ENCODE peak calls at places on chromosomes 7 and 10, in nine cellular contexts. One of them, this sample, is unnamed.

GRCh38 chr10:69847458-69847857 is 45.8 kb downstream of the COL13A1 start:
- DNase-seq in IMR-90: peak; percentile 24
- DNase-seq in GM23248: no peak
- DNase-seq in lower lobe of right lung: no peak
- DNase-seq in effector memory CD4-positive, alpha-beta T cell: no peak
- DNase-seq in neural progenitor cell: peak; percentile 62
- DNase-seq in left ventricle myocardium inferior: no peak
- DNase-seq in body of pancreas: no peak
- DNase-seq in GM06990: no peak
- DNase-seq in this sample: no peak

GRCh38 chr7:47119408-47119807 is 462.5 kb downstream of the TNS3 start:
- DNase-seq in IMR-90: no peak
- DNase-seq in GM23248: peak; percentile 29
- DNase-seq in lower lobe of right lung: no peak
- DNase-seq in effector memory CD4-positive, alpha-beta T cell: no peak
- DNase-seq in neural progenitor cell: no peak
- DNase-seq in left ventricle myocardium inferior: no peak
- DNase-seq in body of pancreas: no peak
- DNase-seq in GM06990: no peak
- DNase-seq in this sample: no peak

GRCh38 chr7:37730489-37730888 is 46.9 kb downstream of the GPR141 start:
- DNase-seq in IMR-90: no peak
- DNase-seq in GM23248: no peak
- DNase-seq in lower lobe of right lung: no peak
- DNase-seq in effector memory CD4-positive, alpha-beta T cell: no peak
- DNase-seq in neural progenitor cell: no peak
- DNase-seq in left ventricle myocardium inferior: no peak
- DNase-seq in body of pancreas: no peak
- DNase-seq in GM06990: no peak
- DNase-seq in this sample: no peak

GRCh38 chr7:92260248-92260781 is 14.5 kb downstream of the ANKIB1 start:
- DNase-seq in IMR-90: peak; percentile 29
- DNase-seq in GM23248: peak; percentile 15
- DNase-seq in lower lobe of right lung: no peak
- DNase-seq in effector memory CD4-positive, alpha-beta T cell: no peak
- DNase-seq in neural progenitor cell: no peak
- DNase-seq in left ventricle myocardium inferior: no peak
- DNase-seq in body of pancreas: no peak
- DNase-seq in GM06990: no peak
- DNase-seq in this sample: no peak

GRCh38 chr10:131620314-131620713 is 280.5 kb upstream of the PPP2R2D start:
- DNase-seq in IMR-90: no peak
- DNase-seq in GM23248: no peak
- DNase-seq in lower lobe of right lung: no peak
- DNase-seq in effector memory CD4-positive, alpha-beta T cell: no peak
- DNase-seq in neural progenitor cell: no peak
- DNase-seq in left ventricle myocardium inferior: no peak
- DNase-seq in body of pancreas: no peak
- DNase-seq in GM06990: no peak
- DNase-seq in this sample: no peak

GRCh38 chr10:80382989-80383388 is 25.4 kb upstream of the PRXL2A start:
- DNase-seq in IMR-90: peak; percentile 11
- DNase-seq in GM23248: peak; percentile 58
- DNase-seq in lower lobe of right lung: no peak
- DNase-seq in effector memory CD4-positive, alpha-beta T cell: no peak
- DNase-seq in neural progenitor cell: peak; percentile 69
- DNase-seq in left ventricle myocardium inferior: no peak
- DNase-seq in body of pancreas: peak; percentile 41
- DNase-seq in GM06990: no peak
- DNase-seq in this sample: peak; percentile 75

GRCh38 chr7:46830-47140 is 145.6 kb upstream of the FAM20C start:
- DNase-seq in IMR-90: no peak
- DNase-seq in GM23248: no peak
- DNase-seq in lower lobe of right lung: no peak
- DNase-seq in effector memory CD4-positive, alpha-beta T cell: no peak
- DNase-seq in neural progenitor cell: no peak
- DNase-seq in left ventricle myocardium inferior: no peak
- DNase-seq in body of pancreas: no peak
- DNase-seq in GM06990: no peak
- DNase-seq in this sample: no peak

GRCh38 chr7:138065827-138066226 is 10.4 kb upstream of the AKR1D1 start:
- DNase-seq in IMR-90: no peak
- DNase-seq in GM23248: no peak
- DNase-seq in lower lobe of right lung: no peak
- DNase-seq in effector memory CD4-positive, alpha-beta T cell: no peak
- DNase-seq in neural progenitor cell: no peak
- DNase-seq in left ventricle myocardium inferior: no peak
- DNase-seq in body of pancreas: no peak
- DNase-seq in GM06990: no peak
- DNase-seq in this sample: no peak

GRCh38 chr10:46549171-46550075 is 7.0 kb downstream of the GPRIN2 start:
- DNase-seq in IMR-90: no peak
- DNase-seq in GM23248: no peak
- DNase-seq in lower lobe of right lung: peak; percentile 58
- DNase-seq in effector memory CD4-positive, alpha-beta T cell: no peak
- DNase-seq in neural progenitor cell: no peak
- DNase-seq in left ventricle myocardium inferior: peak; percentile 21
- DNase-seq in body of pancreas: peak; percentile 13
- DNase-seq in GM06990: no peak
- DNase-seq in this sample: no peak

GRCh38 chr7:127391591-127392181 is 822 bp downstream of the ZNF800 start:
- DNase-seq in IMR-90: peak; percentile 24
- DNase-seq in GM23248: peak; percentile 72
- DNase-seq in lower lobe of right lung: no peak
- DNase-seq in effector memory CD4-positive, alpha-beta T cell: peak; percentile 27
- DNase-seq in neural progenitor cell: peak; percentile 56
- DNase-seq in left ventricle myocardium inferior: no peak
- DNase-seq in body of pancreas: peak; percentile 45
- DNase-seq in GM06990: peak; percentile 75
- DNase-seq in this sample: peak; percentile 80

GRCh38 chr10:116430288-116430687 is 2.6 kb downstream of the PNLIPRP3 start:
- DNase-seq in IMR-90: no peak
- DNase-seq in GM23248: no peak
- DNase-seq in lower lobe of right lung: no peak
- DNase-seq in effector memory CD4-positive, alpha-beta T cell: no peak
- DNase-seq in neural progenitor cell: no peak
- DNase-seq in left ventricle myocardium inferior: no peak
- DNase-seq in body of pancreas: no peak
- DNase-seq in GM06990: no peak
- DNase-seq in this sample: no peak

GRCh38 chr10:90424730-90425129 is 433.1 kb downstream of the HTR7 start:
- DNase-seq in IMR-90: peak; percentile 17
- DNase-seq in GM23248: no peak
- DNase-seq in lower lobe of right lung: no peak
- DNase-seq in effector memory CD4-positive, alpha-beta T cell: no peak
- DNase-seq in neural progenitor cell: no peak
- DNase-seq in left ventricle myocardium inferior: no peak
- DNase-seq in body of pancreas: no peak
- DNase-seq in GM06990: no peak
- DNase-seq in this sample: no peak

GRCh38 chr10:3811331-3811870 is 26.4 kb upstream of the KLF6 start:
- DNase-seq in IMR-90: peak; percentile 71
- DNase-seq in GM23248: peak; percentile 73
- DNase-seq in lower lobe of right lung: no peak
- DNase-seq in effector memory CD4-positive, alpha-beta T cell: peak; percentile 33
- DNase-seq in neural progenitor cell: no peak
- DNase-seq in left ventricle myocardium inferior: no peak
- DNase-seq in body of pancreas: peak; percentile 62
- DNase-seq in GM06990: peak; percentile 52
- DNase-seq in this sample: peak; percentile 31

GRCh38 chr7:101486056-101486763 is 123.5 kb downstream of the COL26A1 start:
- DNase-seq in IMR-90: no peak
- DNase-seq in GM23248: peak; percentile 35
- DNase-seq in lower lobe of right lung: no peak
- DNase-seq in effector memory CD4-positive, alpha-beta T cell: no peak
- DNase-seq in neural progenitor cell: peak; percentile 79
- DNase-seq in left ventricle myocardium inferior: no peak
- DNase-seq in body of pancreas: no peak
- DNase-seq in GM06990: no peak
- DNase-seq in this sample: no peak

GRCh38 chr7:29281782-29282541 is 87.4 kb downstream of the CHN2 start:
- DNase-seq in IMR-90: no peak
- DNase-seq in GM23248: no peak
- DNase-seq in lower lobe of right lung: no peak
- DNase-seq in effector memory CD4-positive, alpha-beta T cell: no peak
- DNase-seq in neural progenitor cell: no peak
- DNase-seq in left ventricle myocardium inferior: peak; percentile 63
- DNase-seq in body of pancreas: no peak
- DNase-seq in GM06990: no peak
- DNase-seq in this sample: no peak

GRCh38 chr7:66399566-66399965 is 194.4 kb downstream of the TPST1 start:
- DNase-seq in IMR-90: no peak
- DNase-seq in GM23248: peak; percentile 67
- DNase-seq in lower lobe of right lung: no peak
- DNase-seq in effector memory CD4-positive, alpha-beta T cell: no peak
- DNase-seq in neural progenitor cell: no peak
- DNase-seq in left ventricle myocardium inferior: no peak
- DNase-seq in body of pancreas: no peak
- DNase-seq in GM06990: no peak
- DNase-seq in this sample: no peak

GRCh38 chr7:92790987-92791386 is 45.4 kb downstream of the CDK6 start:
- DNase-seq in IMR-90: peak; percentile 65
- DNase-seq in GM23248: peak; percentile 89
- DNase-seq in lower lobe of right lung: no peak
- DNase-seq in effector memory CD4-positive, alpha-beta T cell: no peak
- DNase-seq in neural progenitor cell: no peak
- DNase-seq in left ventricle myocardium inferior: no peak
- DNase-seq in body of pancreas: no peak
- DNase-seq in GM06990: no peak
- DNase-seq in this sample: no peak

GRCh38 chr10:68665841-68666240 is 55.2 kb upstream of the CCAR1 start:
- DNase-seq in IMR-90: peak; percentile 56
- DNase-seq in GM23248: peak; percentile 74
- DNase-seq in lower lobe of right lung: no peak
- DNase-seq in effector memory CD4-positive, alpha-beta T cell: no peak
- DNase-seq in neural progenitor cell: no peak
- DNase-seq in left ventricle myocardium inferior: no peak
- DNase-seq in body of pancreas: no peak
- DNase-seq in GM06990: no peak
- DNase-seq in this sample: no peak

GRCh38 chr7:105060394-105060793 is 46.4 kb downstream of the KMT2E start:
- DNase-seq in IMR-90: no peak
- DNase-seq in GM23248: no peak
- DNase-seq in lower lobe of right lung: no peak
- DNase-seq in effector memory CD4-positive, alpha-beta T cell: no peak
- DNase-seq in neural progenitor cell: no peak
- DNase-seq in left ventricle myocardium inferior: no peak
- DNase-seq in body of pancreas: no peak
- DNase-seq in GM06990: no peak
- DNase-seq in this sample: no peak

GRCh38 chr10:6108631-6109443 is 20.0 kb downstream of the RBM17 start:
- DNase-seq in IMR-90: peak; percentile 61
- DNase-seq in GM23248: peak; percentile 64
- DNase-seq in lower lobe of right lung: no peak
- DNase-seq in effector memory CD4-positive, alpha-beta T cell: no peak
- DNase-seq in neural progenitor cell: peak; percentile 69
- DNase-seq in left ventricle myocardium inferior: no peak
- DNase-seq in body of pancreas: no peak
- DNase-seq in GM06990: no peak
- DNase-seq in this sample: peak; percentile 74
- H3K4me3 ChIP-seq in IMR-90: no peak overlapping the region
- H3K4me3 ChIP-seq in GM23248: no peak overlapping the region
- H3K4me3 ChIP-seq in lower lobe of right lung: no peak overlapping the region
- H3K4me3 ChIP-seq in effector memory CD4-positive, alpha-beta T cell: no peak overlapping the region
- H3K4me3 ChIP-seq in neural progenitor cell: no peak overlapping the region
- H3K4me3 ChIP-seq in left ventricle myocardium inferior: no peak overlapping the region
- H3K4me3 ChIP-seq in body of pancreas: no peak overlapping the region
- H3K4me3 ChIP-seq in GM06990: no peak overlapping the region
- H3K4me3 ChIP-seq in this sample: peak overlapping the region; percentile 26

DNA sequence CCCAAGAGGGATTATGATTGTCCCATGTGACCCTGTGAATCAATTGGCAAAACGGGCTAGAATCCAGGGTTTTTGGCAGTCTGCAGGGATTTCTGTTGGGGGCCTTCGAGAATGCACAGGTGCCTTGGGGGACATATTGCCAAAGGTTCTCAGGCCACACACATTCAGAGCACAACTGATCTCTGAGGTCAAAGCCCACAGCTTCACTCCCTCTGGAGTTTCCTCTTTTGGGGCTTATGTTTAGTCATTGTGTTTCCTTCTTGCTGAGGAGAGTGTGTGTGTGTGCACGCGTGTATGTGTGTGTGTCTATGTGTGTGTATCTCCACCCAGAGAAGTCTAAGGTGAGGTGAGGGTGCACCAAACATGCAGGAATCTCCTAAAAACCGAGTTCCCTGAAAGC is 8.8 kb downstream of the PPIF start:
- DNase-seq in IMR-90: no peak
- DNase-seq in GM23248: no peak
- DNase-seq in lower lobe of right lung: no peak
- DNase-seq in effector memory CD4-positive, alpha-beta T cell: no peak
- DNase-seq in neural progenitor cell: no peak
- DNase-seq in left ventricle myocardium inferior: no peak
- DNase-seq in body of pancreas: no peak
- DNase-seq in GM06990: no peak
- DNase-seq in this sample: no peak
- H3K36me3 ChIP-seq in IMR-90: peaks cover 48% of the 10 kb centered on the region
- H3K36me3 ChIP-seq in GM23248: peaks cover 38% of the 10 kb centered on the region
- H3K36me3 ChIP-seq in lower lobe of right lung: peaks cover 43% of the 10 kb centered on the region
- H3K36me3 ChIP-seq in effector memory CD4-positive, alpha-beta T cell: peaks cover 52% of the 10 kb centered on the region
- H3K36me3 ChIP-seq in neural progenitor cell: no peaks in the 10 kb centered on the region
- H3K36me3 ChIP-seq in left ventricle myocardium inferior: peaks cover 58% of the 10 kb centered on the region
- H3K36me3 ChIP-seq in body of pancreas: no peaks in the 10 kb centered on the region
- H3K36me3 ChIP-seq in GM06990: peaks cover 30% of the 10 kb centered on the region
- H3K36me3 ChIP-seq in this sample: peaks cover 42% of the 10 kb centered on the region

GRCh38 chr10:85477979-85478378 is 888.6 kb downstream of the GRID1 start:
- DNase-seq in IMR-90: no peak
- DNase-seq in GM23248: no peak
- DNase-seq in lower lobe of right lung: no peak
- DNase-seq in effector memory CD4-positive, alpha-beta T cell: no peak
- DNase-seq in neural progenitor cell: no peak
- DNase-seq in left ventricle myocardium inferior: no peak
- DNase-seq in body of pancreas: no peak
- DNase-seq in GM06990: no peak
- DNase-seq in this sample: no peak
- H3K4me3 ChIP-seq in IMR-90: no peak overlapping the region
- H3K4me3 ChIP-seq in GM23248: no peak overlapping the region
- H3K4me3 ChIP-seq in lower lobe of right lung: no peak overlapping the region
- H3K4me3 ChIP-seq in effector memory CD4-positive, alpha-beta T cell: no peak overlapping the region
- H3K4me3 ChIP-seq in neural progenitor cell: no peak overlapping the region
- H3K4me3 ChIP-seq in left ventricle myocardium inferior: no peak overlapping the region
- H3K4me3 ChIP-seq in body of pancreas: no peak overlapping the region
- H3K4me3 ChIP-seq in GM06990: no peak overlapping the region
- H3K4me3 ChIP-seq in this sample: no peak overlapping the region

GRCh38 chr10:119041332-119041731 is 11.8 kb downstream of the NANOS1 start:
- DNase-seq in IMR-90: no peak
- DNase-seq in GM23248: no peak
- DNase-seq in lower lobe of right lung: no peak
- DNase-seq in effector memory CD4-positive, alpha-beta T cell: no peak
- DNase-seq in neural progenitor cell: no peak
- DNase-seq in left ventricle myocardium inferior: no peak
- DNase-seq in body of pancreas: no peak
- DNase-seq in GM06990: no peak
- DNase-seq in this sample: no peak

GRCh38 chr10:119039161-119039560 is 9.6 kb downstream of the NANOS1 start:
- DNase-seq in IMR-90: no peak
- DNase-seq in GM23248: no peak
- DNase-seq in lower lobe of right lung: no peak
- DNase-seq in effector memory CD4-positive, alpha-beta T cell: no peak
- DNase-seq in neural progenitor cell: no peak
- DNase-seq in left ventricle myocardium inferior: no peak
- DNase-seq in body of pancreas: no peak
- DNase-seq in GM06990: no peak
- DNase-seq in this sample: no peak

GRCh38 chr10:119045561-119045960 is 16.0 kb downstream of the NANOS1 start:
- DNase-seq in IMR-90: no peak
- DNase-seq in GM23248: no peak
- DNase-seq in lower lobe of right lung: no peak
- DNase-seq in effector memory CD4-positive, alpha-beta T cell: no peak
- DNase-seq in neural progenitor cell: no peak
- DNase-seq in left ventricle myocardium inferior: no peak
- DNase-seq in body of pancreas: no peak
- DNase-seq in GM06990: no peak
- DNase-seq in this sample: no peak

GRCh38 chr10:119042169-119042568 is 12.7 kb downstream of the NANOS1 start:
- DNase-seq in IMR-90: no peak
- DNase-seq in GM23248: no peak
- DNase-seq in lower lobe of right lung: no peak
- DNase-seq in effector memory CD4-positive, alpha-beta T cell: no peak
- DNase-seq in neural progenitor cell: no peak
- DNase-seq in left ventricle myocardium inferior: no peak
- DNase-seq in body of pancreas: no peak
- DNase-seq in GM06990: no peak
- DNase-seq in this sample: no peak
- H3K36me3 ChIP-seq in IMR-90: peaks cover 74% of the 10 kb centered on the region
- H3K36me3 ChIP-seq in GM23248: peaks cover 97% of the 10 kb centered on the region
- H3K36me3 ChIP-seq in lower lobe of right lung: peaks cover 100% of the 10 kb centered on the region
- H3K36me3 ChIP-seq in effector memory CD4-positive, alpha-beta T cell: peaks cover 92% of the 10 kb centered on the region
- H3K36me3 ChIP-seq in neural progenitor cell: peaks cover 25% of the 10 kb centered on the region
- H3K36me3 ChIP-seq in left ventricle myocardium inferior: peaks cover 99% of the 10 kb centered on the region
- H3K36me3 ChIP-seq in body of pancreas: peaks cover 47% of the 10 kb centered on the region
- H3K36me3 ChIP-seq in GM06990: peaks cover 38% of the 10 kb centered on the region
- H3K36me3 ChIP-seq in this sample: peaks cover 98% of the 10 kb centered on the region